ENCODE peak calls at places on chromosomes 2 and 18, in five cellular contexts. One of them, this sample, is unnamed.

GRCh38 chr2:109060496-109060895 is 68.5 kb upstream of the SH3RF3 start:
- DNase-seq in WERI-Rb-1: no peak
- DNase-seq in kidney: no peak
- DNase-seq in NB4: no peak
- DNase-seq in AG09309: no peak
- DNase-seq in this sample: no peak

GRCh38 chr2:88253375-88253774 is 83.2 kb downstream of the THNSL2 start:
- DNase-seq in WERI-Rb-1: no peak
- DNase-seq in kidney: no peak
- DNase-seq in NB4: no peak
- DNase-seq in AG09309: no peak
- DNase-seq in this sample: no peak

GRCh38 chr18:76494541-76495403 is at the start of gene ZNF516:
- DNase-seq in WERI-Rb-1: peak
- DNase-seq in kidney: no peak
- DNase-seq in NB4: peak
- DNase-seq in AG09309: no peak
- DNase-seq in this sample: no peak

GRCh38 chr18:79755496-79756142 is 42.1 kb upstream of the KCNG2 start:
- DNase-seq in WERI-Rb-1: no peak
- DNase-seq in kidney: no peak
- DNase-seq in NB4: no peak
- DNase-seq in AG09309: no peak
- DNase-seq in this sample: no peak

GRCh38 chr2:151410485-151410833 is 757 bp downstream of the RIF1 start:
- DNase-seq in WERI-Rb-1: peak
- DNase-seq in kidney: no peak
- DNase-seq in NB4: peak
- DNase-seq in AG09309: no peak
- DNase-seq in this sample: no peak

GRCh38 chr2:230909841-230910545 is 15.0 kb downstream of the GPR55 start:
- DNase-seq in WERI-Rb-1: no peak
- DNase-seq in kidney: no peak
- DNase-seq in NB4: no peak
- DNase-seq in AG09309: no peak
- DNase-seq in this sample: peak

GRCh38 chr2:168536925-168537466 is 80.9 kb downstream of the CERS6 start:
- DNase-seq in WERI-Rb-1: no peak
- DNase-seq in kidney: no peak
- DNase-seq in NB4: no peak
- DNase-seq in AG09309: no peak
- DNase-seq in this sample: no peak

GRCh38 chr2:187453078-187453641 is 5.1 kb upstream of the CALCRL start:
- DNase-seq in WERI-Rb-1: no peak
- DNase-seq in kidney: no peak
- DNase-seq in NB4: peak
- DNase-seq in AG09309: no peak
- DNase-seq in this sample: no peak

GRCh38 chr18:23627964-23628363 is 34.7 kb downstream of the ANKRD29 start:
- DNase-seq in WERI-Rb-1: no peak
- DNase-seq in kidney: no peak
- DNase-seq in NB4: no peak
- DNase-seq in AG09309: no peak
- DNase-seq in this sample: no peak

GRCh38 chr2:12177052-12177994 is 430.9 kb downstream of the LPIN1 start:
- DNase-seq in WERI-Rb-1: peak
- DNase-seq in kidney: peak
- DNase-seq in NB4: peak
- DNase-seq in AG09309: no peak
- DNase-seq in this sample: no peak

GRCh38 chr2:60262178-60262577 is 291.3 kb downstream of the BCL11A start:
- DNase-seq in WERI-Rb-1: no peak
- DNase-seq in kidney: no peak
- DNase-seq in NB4: no peak
- DNase-seq in AG09309: no peak
- DNase-seq in this sample: no peak

GRCh38 chr18:160831-161570 is 2.6 kb downstream of the USP14 start:
- DNase-seq in WERI-Rb-1: no peak
- DNase-seq in kidney: no peak
- DNase-seq in NB4: no peak
- DNase-seq in AG09309: no peak
- DNase-seq in this sample: no peak

GRCh38 chr2:37456479-37456878 is 112.0 kb downstream of the QPCT start:
- DNase-seq in WERI-Rb-1: no peak
- DNase-seq in kidney: no peak
- DNase-seq in NB4: peak
- DNase-seq in AG09309: no peak
- DNase-seq in this sample: no peak

DNA sequence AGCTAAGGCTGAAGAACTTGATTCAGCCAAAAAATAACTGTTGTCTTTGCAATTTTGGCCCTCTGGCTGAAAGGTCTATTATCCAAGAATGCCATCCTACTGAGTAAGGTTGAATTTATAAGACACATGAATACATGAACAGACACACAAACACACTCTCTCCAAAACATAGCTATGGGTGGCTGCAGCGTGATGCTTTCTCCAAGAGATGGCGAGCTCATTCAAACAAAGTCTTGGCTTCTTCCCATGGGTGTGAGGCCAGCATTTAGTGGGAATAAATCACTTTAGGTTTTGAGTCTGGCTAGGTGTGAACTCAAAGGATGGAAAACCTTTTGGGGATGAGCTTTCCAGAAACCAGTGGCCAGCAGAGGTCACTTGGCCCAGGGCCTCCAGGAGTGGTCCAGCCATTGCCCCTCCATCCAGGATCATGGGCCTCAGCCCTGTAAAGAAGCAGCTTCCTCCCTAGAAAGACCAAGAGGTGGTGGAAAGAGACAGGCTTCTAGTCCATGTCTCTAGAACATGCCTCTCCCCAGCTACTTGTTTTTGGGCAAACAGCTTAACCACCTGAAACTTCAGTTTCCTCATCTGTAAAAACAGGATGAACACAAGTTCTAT is 11.0 kb upstream of the OSR1 start:
- DNase-seq in WERI-Rb-1: no peak
- DNase-seq in kidney: no peak
- DNase-seq in NB4: no peak
- DNase-seq in AG09309: no peak
- DNase-seq in this sample: no peak
- TF ChIP-seq CTCF in WERI-Rb-1: peak
- TF ChIP-seq CTCF in kidney: no peak
- TF ChIP-seq CTCF in NB4: no peak
- TF ChIP-seq CTCF in AG09309: peak
- TF ChIP-seq CTCF in this sample: peak

GRCh38 chr2:97861177-97861576 is 134.6 kb downstream of the TMEM131 start:
- DNase-seq in WERI-Rb-1: no peak
- DNase-seq in kidney: no peak
- DNase-seq in NB4: no peak
- DNase-seq in AG09309: no peak
- DNase-seq in this sample: no peak

GRCh38 chr2:97857553-97857952 is 138.2 kb downstream of the TMEM131 start:
- DNase-seq in WERI-Rb-1: no peak
- DNase-seq in kidney: no peak
- DNase-seq in NB4: no peak
- DNase-seq in AG09309: no peak
- DNase-seq in this sample: no peak

GRCh38 chr2:97863829-97864228 is 131.9 kb downstream of the TMEM131 start:
- DNase-seq in WERI-Rb-1: no peak
- DNase-seq in kidney: no peak
- DNase-seq in NB4: no peak
- DNase-seq in AG09309: no peak
- DNase-seq in this sample: no peak

DNA sequence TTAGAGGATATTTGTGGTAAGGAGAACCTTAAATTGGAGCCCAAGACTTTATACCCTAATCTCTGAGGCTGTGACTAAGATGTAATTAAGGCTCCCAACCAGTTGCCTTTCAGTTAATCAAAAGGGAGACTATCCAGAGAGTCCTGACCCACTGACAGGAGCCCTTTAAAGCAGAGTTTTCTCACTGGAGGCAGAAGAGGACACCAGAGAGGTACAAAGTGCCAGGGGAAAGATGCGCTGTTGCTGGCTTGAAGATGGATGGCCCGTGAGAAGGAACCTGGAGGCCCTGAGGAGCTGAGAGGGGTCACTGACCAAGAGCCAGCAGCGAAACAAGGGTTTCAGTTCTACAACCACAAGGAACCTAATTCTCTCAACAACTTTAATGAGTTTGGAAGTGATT is 137.3 kb downstream of the TMEM131 start:
- DNase-seq in WERI-Rb-1: no peak
- DNase-seq in kidney: no peak
- DNase-seq in NB4: peak
- DNase-seq in AG09309: no peak
- DNase-seq in this sample: no peak
- TF ChIP-seq CTCF in WERI-Rb-1: no peak
- TF ChIP-seq CTCF in kidney: no peak
- TF ChIP-seq CTCF in NB4: no peak
- TF ChIP-seq CTCF in AG09309: no peak
- TF ChIP-seq CTCF in this sample: no peak

DNA sequence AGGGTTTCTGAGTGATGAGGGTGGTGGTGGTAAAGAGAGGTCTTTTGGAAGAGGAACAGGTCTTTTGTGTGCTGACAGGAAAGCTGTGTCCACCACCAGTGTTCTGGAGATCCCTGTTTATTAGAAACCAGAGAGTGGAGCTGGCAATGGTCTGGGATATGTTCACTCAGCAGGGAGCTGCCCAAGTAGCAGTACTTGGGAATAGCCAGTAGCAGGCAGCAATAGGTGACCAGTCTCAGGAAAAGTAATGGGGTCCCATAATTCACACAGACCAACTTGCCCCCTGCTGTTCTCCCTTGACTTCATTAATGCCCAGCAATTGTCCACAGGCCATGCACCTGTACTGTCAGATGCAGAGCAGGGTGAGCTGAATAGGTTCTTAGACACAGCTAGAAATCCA is 1.8 kb downstream of the TSPYL6 start:
- DNase-seq in WERI-Rb-1: no peak
- DNase-seq in kidney: no peak
- DNase-seq in NB4: no peak
- DNase-seq in AG09309: no peak
- DNase-seq in this sample: no peak
- TF ChIP-seq CTCF in WERI-Rb-1: peak
- TF ChIP-seq CTCF in kidney: no peak
- TF ChIP-seq CTCF in NB4: no peak
- TF ChIP-seq CTCF in AG09309: no peak
- TF ChIP-seq CTCF in this sample: no peak

GRCh38 chr2:70469435-70469834 is 84.2 kb downstream of the TGFA start:
- DNase-seq in WERI-Rb-1: no peak
- DNase-seq in kidney: no peak
- DNase-seq in NB4: peak
- DNase-seq in AG09309: no peak
- DNase-seq in this sample: no peak
- TF ChIP-seq CTCF in WERI-Rb-1: peak
- TF ChIP-seq CTCF in kidney: no peak
- TF ChIP-seq CTCF in NB4: peak
- TF ChIP-seq CTCF in AG09309: no peak
- TF ChIP-seq CTCF in this sample: no peak

This sample was measured in chondrocyte.